ENCODE peak calls at places on chromosomes 11 and 22, in four cellular contexts. One of them, this sample, is unnamed.

GRCh38 chr22:39592104-39593060 is 21.8 kb downstream of the CACNA1I start:
- DNase-seq in erythroblast: no peak
- DNase-seq in astrocyte of the spinal cord: peak
- DNase-seq in GOT3: no peak
- DNase-seq in this sample: no peak

GRCh38 chr22:48414662-48415061 is 1413.0 kb downstream of the BRD1 start:
- DNase-seq in erythroblast: no peak
- DNase-seq in astrocyte of the spinal cord: no peak
- DNase-seq in GOT3: no peak
- DNase-seq in this sample: no peak

GRCh38 chr22:38782402-38783094 is 11.4 kb downstream of the DNAL4 start:
- DNase-seq in erythroblast: no peak
- DNase-seq in astrocyte of the spinal cord: peak
- DNase-seq in GOT3: no peak
- DNase-seq in this sample: no peak

GRCh38 chr22:45893516-45893915 is 83.4 kb downstream of the WNT7B start:
- DNase-seq in GOT3: no peak
- DNase-seq in astrocyte of the spinal cord: no peak
- DNase-seq in erythroblast: no peak
- DNase-seq in this sample: no peak

GRCh38 chr22:22855617-22856308 is 31.9 kb upstream of the IGLL5 start:
- DNase-seq in erythroblast: peak
- DNase-seq in astrocyte of the spinal cord: no peak
- DNase-seq in GOT3: no peak
- DNase-seq in this sample: no peak

GRCh38 chr11:20374746-20375305 is 11.3 kb downstream of the HTATIP2 start:
- DNase-seq in GOT3: no peak
- DNase-seq in erythroblast: no peak
- DNase-seq in astrocyte of the spinal cord: no peak
- DNase-seq in this sample: no peak

GRCh38 chr22:41229730-41230398 is 10.9 kb downstream of the CHADL start:
- DNase-seq in astrocyte of the spinal cord: no peak
- DNase-seq in GOT3: no peak
- DNase-seq in erythroblast: no peak
- DNase-seq in this sample: no peak

GRCh38 chr11:107810875-107811274 is 47.7 kb downstream of the SLC35F2 start:
- DNase-seq in astrocyte of the spinal cord: no peak
- DNase-seq in GOT3: no peak
- DNase-seq in erythroblast: no peak
- DNase-seq in this sample: no peak

GRCh38 chr11:69335461-69336386 is 41.8 kb downstream of the MYEOV start:
- DNase-seq in erythroblast: no peak
- DNase-seq in GOT3: no peak
- DNase-seq in astrocyte of the spinal cord: no peak
- DNase-seq in this sample: no peak

GRCh38 chr11:57240007-57240406 is 3.0 kb upstream of the APLNR start:
- DNase-seq in erythroblast: no peak
- DNase-seq in astrocyte of the spinal cord: no peak
- DNase-seq in GOT3: no peak
- DNase-seq in this sample: no peak

GRCh38 chr11:14620027-14620511 is 23.5 kb upstream of the PDE3B start:
- DNase-seq in astrocyte of the spinal cord: peak
- DNase-seq in GOT3: no peak
- DNase-seq in erythroblast: no peak
- DNase-seq in this sample: no peak

GRCh38 chr11:126416542-126417090 is 61.1 kb downstream of the ST3GAL4 start:
- DNase-seq in astrocyte of the spinal cord: peak
- DNase-seq in GOT3: no peak
- DNase-seq in erythroblast: peak
- DNase-seq in this sample: peak

GRCh38 chr11:110379261-110379660 is 50.5 kb upstream of the FDX1 start:
- DNase-seq in erythroblast: peak
- DNase-seq in astrocyte of the spinal cord: no peak
- DNase-seq in GOT3: no peak
- DNase-seq in this sample: peak

GRCh38 chr11:18203723-18204122 is 31.1 kb downstream of the MRGPRX4 start:
- DNase-seq in GOT3: no peak
- DNase-seq in astrocyte of the spinal cord: peak
- DNase-seq in erythroblast: peak
- DNase-seq in this sample: no peak

GRCh38 chr11:48172818-48173609 is 43.6 kb upstream of the OR4B1 start:
- DNase-seq in erythroblast: peak
- DNase-seq in GOT3: no peak
- DNase-seq in astrocyte of the spinal cord: peak
- DNase-seq in this sample: peak

GRCh38 chr11:43697679-43698078 is 17.1 kb downstream of the HSD17B12 start:
- DNase-seq in erythroblast: no peak
- DNase-seq in GOT3: no peak
- DNase-seq in astrocyte of the spinal cord: peak
- DNase-seq in this sample: no peak

GRCh38 chr11:8360086-8360828 is 96.6 kb upstream of the LMO1 start:
- DNase-seq in erythroblast: no peak
- DNase-seq in GOT3: no peak
- DNase-seq in astrocyte of the spinal cord: no peak
- DNase-seq in this sample: no peak

GRCh38 chr11:92489831-92490399 is 265.3 kb downstream of the FAT3 start:
- DNase-seq in astrocyte of the spinal cord: no peak
- DNase-seq in GOT3: no peak
- DNase-seq in erythroblast: no peak
- DNase-seq in this sample: no peak

GRCh38 chr11:130609121-130610035 is 160.9 kb downstream of the ADAMTS15 start:
- DNase-seq in erythroblast: no peak
- DNase-seq in astrocyte of the spinal cord: no peak
- DNase-seq in GOT3: no peak
- DNase-seq in this sample: no peak

GRCh38 chr11:66685276-66686099 is 7.8 kb upstream of the RBM4B start:
- DNase-seq in astrocyte of the spinal cord: no peak
- DNase-seq in erythroblast: no peak
- DNase-seq in GOT3: no peak
- DNase-seq in this sample: no peak

GRCh38 chr11:11786771-11787170 is 55.0 kb upstream of the USP47 start:
- DNase-seq in astrocyte of the spinal cord: peak
- DNase-seq in GOT3: no peak
- DNase-seq in erythroblast: no peak
- DNase-seq in this sample: peak

GRCh38 chr11:107699371-107700348 is 12.2 kb downstream of the SLN start:
- DNase-seq in erythroblast: no peak
- DNase-seq in GOT3: no peak
- DNase-seq in astrocyte of the spinal cord: no peak
- DNase-seq in this sample: no peak

GRCh38 chr11:132451942-132452601 is 1080.2 kb downstream of the OPCML start:
- DNase-seq in erythroblast: no peak
- DNase-seq in astrocyte of the spinal cord: no peak
- DNase-seq in GOT3: no peak
- DNase-seq in this sample: no peak

GRCh38 chr22:40557972-40558371 is 78.5 kb downstream of the MRTFA start:
- DNase-seq in GOT3: no peak
- DNase-seq in erythroblast: no peak
- DNase-seq in astrocyte of the spinal cord: no peak
- DNase-seq in this sample: no peak

GRCh38 chr22:43281400-43281799 is 61.8 kb downstream of the SCUBE1 start:
- DNase-seq in GOT3: no peak
- DNase-seq in erythroblast: no peak
- DNase-seq in astrocyte of the spinal cord: no peak
- DNase-seq in this sample: no peak

GRCh38 chr22:31243339-31244043 is 31.4 kb downstream of the LIMK2 start:
- DNase-seq in erythroblast: no peak
- DNase-seq in GOT3: no peak
- DNase-seq in astrocyte of the spinal cord: peak
- DNase-seq in this sample: peak

GRCh38 chr11:77069336-77069968 is 2.7 kb downstream of the CAPN5 start:
- DNase-seq in GOT3: no peak
- DNase-seq in astrocyte of the spinal cord: no peak
- DNase-seq in erythroblast: no peak
- DNase-seq in this sample: no peak

GRCh38 chr11:44618561-44619425 is 53.3 kb downstream of the CD82 start:
- DNase-seq in GOT3: no peak
- DNase-seq in astrocyte of the spinal cord: no peak
- DNase-seq in erythroblast: no peak
- DNase-seq in this sample: peak

GRCh38 chr22:47245286-47245685 is 482.8 kb downstream of the TBC1D22A start:
- DNase-seq in erythroblast: no peak
- DNase-seq in GOT3: no peak
- DNase-seq in astrocyte of the spinal cord: no peak
- DNase-seq in this sample: no peak

GRCh38 chr11:102318469-102318868 is 1.2 kb downstream of the BIRC3 start:
- DNase-seq in GOT3: no peak
- DNase-seq in astrocyte of the spinal cord: peak
- DNase-seq in erythroblast: no peak
- DNase-seq in this sample: no peak